ENCODE peak calls at places on chromosomes 12 and 14, in ten cellular contexts. N, Q, Z, E, H, X, I, C, M and G are unnamed samples.

GRCh38 chr14:79293482-79293881 is 917.8 kb downstream of the DIO2 start:
- DNase-seq in H (no peak), N (peak), Z (no peak), E (peak), M (no peak), I (no peak), X (no peak), Q (no peak), C (no peak), G (no peak)

GRCh38 chr14:104081493-104081835 is 4.0 kb upstream of the ASPG start:
- DNase-seq in E (no peak), H (no peak), C (no peak), Z (no peak), M (no peak), X (no peak), Q (no peak), N (no peak), I (no peak), G (no peak)

GRCh38 chr14:99595034-99595433 is 9.0 kb downstream of the CCDC85C start:
- DNase-seq in C (no peak), Z (no peak), N (no peak), E (no peak), M (no peak), Q (no peak), H (no peak), I (no peak), X (no peak), G (no peak)

GRCh38 chr12:12837025-12837872 is 24.1 kb downstream of the DDX47 start:
- DNase-seq in I (peak), E (peak), N (no peak), H (peak), X (no peak), Q (peak), C (no peak), M (peak), Z (peak), G (peak)

GRCh38 chr12:62659457-62660295 is 193.1 kb downstream of the MON2 start:
- DNase-seq in C (no peak), N (no peak), Z (no peak), Q (no peak), X (no peak), E (no peak), H (no peak), M (no peak), I (no peak), G (no peak)

GRCh38 chr14:98931911-98932310 is 340.1 kb downstream of the BCL11B start:
- DNase-seq in C (no peak), E (no peak), Z (peak), M (peak), I (peak), H (no peak), X (peak), Q (no peak), N (peak), G (no peak)

GRCh38 chr12:57127710-57128518 is at the start of gene LRP1:
- DNase-seq in I (peak), H (peak), N (peak), X (peak), Q (peak), Z (peak), E (peak), M (peak), C (peak), G (peak)

GRCh38 chr12:105363890-105364289 is 33.4 kb downstream of the C12orf75 start:
- DNase-seq in N (no peak), E (no peak), X (no peak), Q (no peak), C (no peak), Z (no peak), H (no peak), M (no peak), I (no peak), G (no peak)

GRCh38 chr12:25051583-25052190 is 102.8 kb upstream of the BCAT1 start:
- DNase-seq in E (no peak), Z (peak), Q (no peak), N (no peak), X (no peak), C (no peak), H (no peak), M (peak), I (no peak), G (no peak)

GRCh38 chr12:22016982-22017381 is 29.0 kb upstream of the CMAS start:
- DNase-seq in N (no peak), Q (no peak), E (no peak), Z (no peak), M (no peak), C (no peak), I (no peak), X (no peak), H (no peak), G (no peak)

GRCh38 chr14:75794615-75795038 is 133.6 kb downstream of the TTLL5 start:
- DNase-seq in X (no peak), N (no peak), I (no peak), Z (no peak), Q (no peak), M (no peak), E (no peak), H (no peak), C (no peak), G (no peak)

GRCh38 chr12:93153321-93153720 is 224.2 kb upstream of the EEA1 start:
- DNase-seq in Q (no peak), H (no peak), C (no peak), X (no peak), I (no peak), Z (no peak), M (no peak), N (no peak), E (no peak), G (no peak)

GRCh38 chr12:111424793-111425251 is 19.1 kb downstream of the SH2B3 start:
- DNase-seq in X (no peak), I (no peak), H (no peak), Z (no peak), E (no peak), M (no peak), N (no peak), C (no peak), Q (no peak), G (no peak)

GRCh38 chr14:77025744-77026165 is 2.8 kb downstream of the IRF2BPL start:
- DNase-seq in I (no peak), N (no peak), Q (peak), E (no peak), C (no peak), M (no peak), H (no peak), Z (no peak), X (no peak), G (peak)
- H3K4me3 ChIP-seq in I (peak), N (peak), Q (peak), E (peak), C (peak), M (peak), H (peak), Z (peak), X (peak), G (peak)

GRCh38 chr14:102500190-102500661 is 9.3 kb downstream of the ANKRD9 start:
- DNase-seq in Q (no peak), X (peak), I (no peak), M (peak), E (peak), C (peak), N (peak), Z (peak), H (peak), G (no peak)
- TF ChIP-seq POLR2A in Q (no peak), X (no peak), I (no peak), M (no peak), E (no peak), C (no peak), N (no peak), Z (no peak), H (no peak), G (no peak)

GRCh38 chr14:51658441-51659173 is 6.9 kb downstream of the FRMD6 start:
- DNase-seq in E (no peak), Q (no peak), N (no peak), C (no peak), M (no peak), Z (no peak), I (no peak), H (no peak), X (no peak), G (no peak)

GRCh38 chr14:51654549-51654879 is 2.8 kb downstream of the FRMD6 start:
- DNase-seq in C (no peak), E (no peak), H (no peak), M (no peak), Q (no peak), Z (no peak), I (no peak), X (no peak), N (no peak), G (no peak)

GRCh38 chr14:51661504-51661903 is 9.8 kb downstream of the FRMD6 start:
- DNase-seq in N (no peak), Q (no peak), I (no peak), C (no peak), E (no peak), X (no peak), M (no peak), H (no peak), Z (no peak), G (no peak)

GRCh38 chr14:51660720-51661119 is 9.0 kb downstream of the FRMD6 start:
- DNase-seq in X (no peak), H (no peak), Q (no peak), Z (no peak), N (no peak), E (no peak), I (no peak), M (no peak), C (no peak), G (no peak)

GRCh38 chr14:51657762-51658161 is 6.1 kb downstream of the FRMD6 start:
- DNase-seq in Z (no peak), N (no peak), E (no peak), M (no peak), X (no peak), C (no peak), Q (no peak), H (no peak), I (no peak), G (no peak)
- H3K4me3 ChIP-seq in Z (no peak), N (no peak), E (no peak), M (no peak), X (no peak), C (no peak), Q (no peak), H (no peak), I (no peak), G (no peak)

DNA sequence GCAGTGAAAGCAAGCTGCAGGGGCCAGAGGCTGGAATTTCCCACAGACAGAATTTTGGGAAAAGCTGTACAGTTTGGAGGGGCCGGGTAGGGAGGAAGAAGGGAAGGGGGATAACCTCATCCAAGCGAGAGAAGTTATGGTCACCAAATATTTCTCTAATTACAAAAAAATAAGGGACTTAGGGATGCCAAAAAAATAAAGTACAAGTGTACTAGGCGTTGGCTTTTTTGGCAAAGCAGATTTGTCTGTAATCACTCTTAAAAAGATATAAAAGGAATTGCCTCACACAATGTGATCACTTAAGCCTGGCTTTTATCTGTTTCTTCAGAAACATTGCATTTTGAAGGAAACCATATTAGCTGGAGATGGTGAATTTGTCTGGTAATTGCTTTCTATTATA is 31.1 kb upstream of the ADGRD1 start:
- DNase-seq in H (no peak), I (no peak), M (no peak), E (no peak), C (no peak), N (no peak), Q (no peak), X (no peak), Z (no peak), G (no peak)
- TF ChIP-seq POLR2A in H (no peak), I (no peak), M (no peak), E (no peak), C (no peak), N (no peak), Q (no peak), X (no peak), Z (no peak), G (no peak)

DNA sequence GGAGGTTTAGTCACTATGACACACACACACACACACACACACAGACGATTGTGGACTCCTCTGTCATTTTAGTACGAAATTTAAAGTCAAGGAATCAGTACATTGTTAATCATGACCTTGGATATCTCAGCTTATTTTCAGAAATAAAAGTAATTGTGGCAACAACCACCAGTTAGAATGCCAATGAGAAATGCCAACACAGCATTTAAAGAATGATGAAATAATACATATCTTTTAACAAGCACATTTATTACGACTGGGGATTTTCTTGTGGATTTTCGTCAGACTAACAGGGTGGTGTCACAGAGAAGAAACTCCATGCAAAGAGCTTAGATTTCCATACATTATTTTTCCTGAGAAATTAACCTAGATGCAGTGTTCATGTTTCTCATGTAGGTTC is 1289.4 kb downstream of the AACS start:
- DNase-seq in C (no peak), I (no peak), Z (no peak), E (no peak), M (no peak), X (no peak), Q (no peak), N (no peak), H (no peak), G (no peak)
- H3K4me3 ChIP-seq in C (no peak), I (no peak), Z (no peak), E (no peak), M (no peak), X (no peak), Q (no peak), N (no peak), H (no peak), G (no peak)

DNA sequence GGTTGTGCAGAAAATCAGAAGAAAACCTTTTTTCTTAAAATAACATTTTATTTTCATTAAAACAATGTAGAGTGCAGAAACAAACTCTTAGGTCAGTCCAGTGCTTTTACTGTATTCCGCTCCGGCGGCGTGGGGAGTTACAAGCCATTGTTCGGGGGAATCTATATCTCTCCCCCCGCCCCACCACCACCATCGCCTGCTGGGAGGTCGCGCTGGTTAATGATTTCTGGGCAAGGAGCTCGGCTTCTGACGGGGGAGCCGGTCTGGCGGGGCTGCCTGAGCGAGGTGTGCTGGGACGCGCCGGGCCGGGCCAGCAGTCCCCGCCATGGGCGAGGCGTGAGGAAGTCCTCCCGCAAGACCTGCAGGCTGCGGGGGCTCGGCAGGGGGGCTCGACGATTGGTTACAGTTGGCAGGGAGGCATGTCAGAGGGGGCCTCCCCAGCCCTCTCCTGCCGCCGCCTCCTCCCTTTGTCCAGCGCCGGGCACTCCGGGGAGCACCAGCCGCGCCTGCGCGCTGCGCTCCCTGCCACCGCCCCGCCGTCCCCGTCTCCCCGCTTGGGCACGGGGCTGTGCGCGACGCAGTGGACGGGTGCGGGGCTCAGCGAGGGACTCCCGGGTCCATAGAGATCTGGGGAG is 1.0 kb upstream of the DUSP6 start:
- DNase-seq in Q (peak), H (peak), X (peak), M (peak), I (peak), Z (peak), C (peak), E (no peak), N (peak), G (peak)
- TF ChIP-seq POLR2A in Q (no peak), H (peak), X (no peak), M (peak), I (no peak), Z (no peak), C (no peak), E (no peak), N (peak), G (peak)